ENCODE peak calls at places on chromosome 15, in seven cellular contexts. T is GM12891; M is GM12864; O is nephron progenitor cell; R is HTR-8/SVneo; N is activated naive CD4-positive, alpha-beta T cell; F is T-helper 22 cell. X is an unnamed sample.

GRCh38 chr15:25243800-25244097 is 195.1 kb downstream of the UBE3A start:
- DNase-seq in T (no peak), M (no peak), O (no peak), R (no peak), N (no peak), F (no peak), X (peak)

GRCh38 chr15:83565553-83566159 is 88.3 kb upstream of the ADAMTSL3 start:
- DNase-seq in T (no peak), M (no peak), O (peak), R (peak), N (no peak), F (no peak), X (no peak)

GRCh38 chr15:98160236-98160635 is 199.7 kb downstream of the ARRDC4 start:
- DNase-seq in T (peak), M (peak), O (no peak), R (no peak), N (no peak), F (no peak), X (no peak)

GRCh38 chr15:61367953-61368352 is 138.9 kb upstream of the RORA start:
- DNase-seq in T (no peak), M (no peak), O (no peak), R (no peak), N (no peak), F (no peak), X (no peak)

GRCh38 chr15:101501703-101502373 is 12.3 kb upstream of the PCSK6 start:
- DNase-seq in T (peak), M (no peak), O (peak), R (peak), N (peak), F (no peak), X (no peak)

GRCh38 chr15:100833432-100834389 is 45.9 kb upstream of the ALDH1A3 start:
- DNase-seq in T (no peak), M (no peak), O (no peak), R (no peak), N (no peak), F (no peak), X (no peak)

GRCh38 chr15:42929449-42929848 is 8.9 kb upstream of the TTBK2 start:
- DNase-seq in T (no peak), M (no peak), O (no peak), R (no peak), N (no peak), F (no peak), X (no peak)

GRCh38 chr15:55576911-55577310 is 11.2 kb downstream of the PYGO1 start:
- DNase-seq in T (no peak), M (no peak), O (no peak), R (no peak), N (no peak), F (no peak), X (no peak)

GRCh38 chr15:74311734-74312444 is 55.6 kb downstream of the CYP11A1 start:
- DNase-seq in T (no peak), M (no peak), O (peak), R (peak), N (no peak), F (no peak), X (no peak)

GRCh38 chr15:32730677-32731654 is 13.2 kb downstream of the GREM1 start:
- DNase-seq in T (no peak), M (no peak), O (peak), R (no peak), N (no peak), F (no peak), X (no peak)

GRCh38 chr15:43776718-43777292 is at the start of gene ELL3:
- DNase-seq in T (peak), M (no peak), O (peak), R (peak), N (peak), F (peak), X (no peak)

GRCh38 chr15:50247819-50248650 is 17.5 kb downstream of the HDC start:
- DNase-seq in T (peak), M (peak), O (no peak), R (no peak), N (no peak), F (no peak), X (no peak)

GRCh38 chr15:48355377-48355776 is 24.1 kb downstream of the DUT start:
- DNase-seq in T (no peak), M (no peak), O (no peak), R (no peak), N (no peak), F (no peak), X (no peak)

X was measured in breast epithelium.